ENCODE peak calls at places on chromosomes 4 and X, in seven cellular contexts. X, H, S, L, M, N and B are unnamed samples.

GRCh38 chrX:81377329-81377728 is 175.4 kb downstream of the SH3BGRL start:
- DNase-seq in X (peak; percentile 5), H (no peak), S (no peak), L (no peak), M (no peak), N (peak; percentile 34), B (no peak)

GRCh38 chr4:137106287-137106686 is 426.0 kb downstream of the PCDH18 start:
- DNase-seq in X (no peak), H (no peak), S (no peak), L (no peak), M (no peak), N (no peak), B (no peak)

GRCh38 chr4:137125011-137125410 is 407.3 kb downstream of the PCDH18 start:
- DNase-seq in X (peak; percentile 68), H (no peak), S (no peak), L (no peak), M (no peak), N (peak; percentile 71), B (no peak)

GRCh38 chr4:102817021-102817605 is 10.2 kb downstream of the UBE2D3 start:
- DNase-seq in X (no peak), H (no peak), S (no peak), L (no peak), M (no peak), N (peak; percentile 32), B (no peak)

GRCh38 chr4:8459867-8460453 is 19.4 kb downstream of the TRMT44 start:
- DNase-seq in X (peak; percentile 34), H (no peak), S (peak; percentile 81), L (no peak), M (no peak), N (no peak), B (no peak)

GRCh38 chr4:55736605-55737183 is 82.9 kb upstream of the EXOC1L start:
- DNase-seq in X (no peak), H (no peak), S (no peak), L (no peak), M (no peak), N (peak; percentile 30), B (no peak)

GRCh38 chr4:4430492-4431195 is 43.7 kb downstream of the NSG1 start:
- DNase-seq in X (peak; percentile 94), H (no peak), S (no peak), L (peak; percentile 10), M (no peak), N (peak; percentile 90), B (no peak)

GRCh38 chr4:41748788-41749445 is 392 bp upstream of the PHOX2B start:
- DNase-seq in X (no peak), H (no peak), S (no peak), L (no peak), M (no peak), N (no peak), B (no peak)

GRCh38 chr4:147727476-147728028 is 4.3 kb upstream of the ARHGAP10 start:
- DNase-seq in X (no peak), H (no peak), S (no peak), L (no peak), M (no peak), N (no peak), B (no peak)

GRCh38 chr4:150588341-150588740 is 6.4 kb downstream of the MAB21L2 start:
- DNase-seq in X (no peak), H (no peak), S (no peak), L (no peak), M (no peak), N (no peak), B (no peak)

GRCh38 chr4:158769175-158769831 is 477 bp downstream of the FNIP2 start:
- DNase-seq in X (peak; percentile 50), H (no peak), S (peak; percentile 76), L (peak; percentile 8), M (peak; percentile 30), N (peak; percentile 27), B (peak; percentile 66)

GRCh38 chr4:86927843-86928395 is 6.9 kb upstream of the AFF1 start:
- DNase-seq in X (peak; percentile 95), H (no peak), S (no peak), L (peak; percentile 8), M (no peak), N (peak; percentile 100), B (no peak)

GRCh38 chr4:179625391-179625790 is 2183.2 kb upstream of the AGA start:
- DNase-seq in X (peak; percentile 28), H (no peak), S (no peak), L (no peak), M (no peak), N (peak; percentile 40), B (no peak)

GRCh38 chrX:33134164-33134563 is 77.2 kb downstream of the DMD start:
- DNase-seq in X (no peak), H (no peak), S (no peak), L (no peak), M (no peak), N (no peak), B (no peak)

GRCh38 chrX:5458300-5458699 is 770.4 kb downstream of the NLGN4X start:
- DNase-seq in X (no peak), H (no peak), S (no peak), L (no peak), M (no peak), N (no peak), B (no peak)

GRCh38 chr4:42397635-42398447 is 553 bp downstream of the SHISA3 start:
- DNase-seq in X (no peak), H (no peak), S (peak; percentile 34), L (no peak), M (no peak), N (no peak), B (no peak)

GRCh38 chr4:3409571-3410091 is 32.1 kb upstream of the HGFAC start:
- DNase-seq in X (no peak), H (no peak), S (no peak), L (no peak), M (no peak), N (no peak), B (peak; percentile 28)

GRCh38 chrX:48475774-48476577 is at the start of gene FTSJ1:
- DNase-seq in X (peak; percentile 89), H (peak; percentile 62), S (peak; percentile 88), L (peak; percentile 84), M (peak; percentile 85), N (peak; percentile 91), B (peak; percentile 93)

GRCh38 chr4:152118819-152119553 is 358.2 kb upstream of the GATB start:
- DNase-seq in X (no peak), H (no peak), S (no peak), L (no peak), M (no peak), N (no peak), B (no peak)

GRCh38 chr4:73127839-73128448 is 58.4 kb upstream of the COX18 start:
- DNase-seq in X (peak; percentile 3), H (no peak), S (no peak), L (no peak), M (peak; percentile 18), N (peak; percentile 40), B (no peak)

GRCh38 chr4:98945297-98945850 is 16.4 kb upstream of the EIF4E start:
- DNase-seq in X (no peak), H (no peak), S (no peak), L (no peak), M (no peak), N (peak; percentile 13), B (no peak)

GRCh38 chr4:109913842-109914241 is 1.2 kb downstream of the EGF start:
- DNase-seq in X (no peak), H (no peak), S (no peak), L (no peak), M (no peak), N (no peak), B (no peak)

GRCh38 chrX:129654652-129655546 is at the start of gene APLN:
- DNase-seq in X (peak; percentile 61), H (no peak), S (peak; percentile 47), L (no peak), M (peak; percentile 56), N (peak; percentile 34), B (no peak)

GRCh38 chrX:106894392-106894909 is 8.7 kb downstream of the RIPPLY1 start:
- DNase-seq in X (peak; percentile 66), H (no peak), S (peak; percentile 38), L (peak; percentile 16), M (peak; percentile 57), N (peak; percentile 77), B (peak; percentile 59)

GRCh38 chr4:73251384-73251783 is 7.2 kb downstream of the ANKRD17 start:
- DNase-seq in X (no peak), H (no peak), S (no peak), L (no peak), M (no peak), N (no peak), B (no peak)

GRCh38 chr4:138330531-138330930 is 88.4 kb upstream of the SLC7A11 start:
- DNase-seq in X (no peak), H (no peak), S (no peak), L (no peak), M (no peak), N (peak; percentile 1), B (no peak)

GRCh38 chr4:41745292-41746024 is 3.1 kb downstream of the PHOX2B start:
- DNase-seq in X (no peak), H (no peak), S (no peak), L (no peak), M (no peak), N (no peak), B (no peak)